ENCODE peak calls at places on chromosomes 5 and 9, in seven cellular contexts. V is GM12878, Z is uterus, C is RWPE2, F is left ventricle myocardium inferior, X is HCT116, A is transverse colon. S is an unnamed sample. For H3K4me1, the result is how much of the 10 kb centered on the place peaks cover.

GRCh38 chr9:82466616-82467251 is 478.2 kb downstream of the SPATA31D1 start:
- DNase-seq in F (no peak), V (no peak), A (no peak), C (no peak), Z (no peak), X (no peak), S (peak)

GRCh38 chr5:150781706-150782614 is 3.4 kb downstream of the SMIM3 start:
- DNase-seq in V (no peak), A (peak), F (peak), C (no peak), Z (peak), X (no peak), S (no peak)

GRCh38 chr9:115058175-115058574 is 59.8 kb downstream of the TNC start:
- DNase-seq in V (no peak), C (no peak), F (no peak), A (no peak), Z (no peak), X (no peak), S (no peak)

GRCh38 chr5:3321923-3322322 is 273.7 kb upstream of the IRX1 start:
- DNase-seq in Z (no peak), F (no peak), C (no peak), X (no peak), A (no peak), V (no peak), S (no peak)

GRCh38 chr9:106277931-106278330 is 583.6 kb downstream of the TMEM38B start:
- DNase-seq in F (no peak), X (no peak), Z (no peak), C (no peak), V (no peak), A (no peak), S (no peak)

GRCh38 chr5:100901851-100902341 is 1.2 kb downstream of the ST8SIA4 start:
- DNase-seq in Z (peak), V (no peak), X (no peak), A (peak), F (no peak), C (no peak), S (peak)

GRCh38 chr5:51892680-51893079 is 509.4 kb downstream of the ISL1 start:
- DNase-seq in V (no peak), C (no peak), A (no peak), X (no peak), Z (no peak), F (no peak), S (no peak)

GRCh38 chr5:143650296-143650695 is 161.7 kb upstream of the HMHB1 start:
- DNase-seq in C (no peak), A (no peak), F (no peak), X (no peak), Z (no peak), V (no peak), S (no peak)

GRCh38 chr9:6938447-6938846 is 180.7 kb downstream of the KDM4C start:
- DNase-seq in C (no peak), A (no peak), V (no peak), X (no peak), F (no peak), Z (no peak), S (peak)

GRCh38 chr5:10460252-10460906 is 18.7 kb downstream of the ROPN1L start:
- DNase-seq in X (no peak), F (peak), C (no peak), Z (peak), V (no peak), A (peak), S (peak)

GRCh38 chr9:98191615-98192502 is 578 bp downstream of the CORO2A start:
- DNase-seq in F (no peak), A (peak), V (no peak), C (no peak), X (no peak), Z (no peak), S (no peak)

GRCh38 chr5:143014017-143014651 is 244.0 kb downstream of the ARHGAP26 start:
- DNase-seq in A (peak), F (peak), C (no peak), Z (no peak), V (no peak), X (no peak), S (peak)

GRCh38 chr5:131194725-131195124 is 24.0 kb downstream of the LYRM7 start:
- DNase-seq in Z (no peak), C (no peak), V (no peak), A (peak), X (no peak), F (no peak), S (no peak)
- H3K27ac ChIP-seq in Z (no peak), C (no peak), V (no peak), A (peak), X (no peak), F (no peak), S (no peak)

GRCh38 chr5:173638631-173639030 is 22.2 kb upstream of the BOD1 start:
- DNase-seq in V (no peak), A (no peak), Z (no peak), C (peak), X (no peak), F (no peak), S (no peak)
- H3K4me1 ChIP-seq in V (under half), A (under half), Z (under half), C (under half), X (under half), F (under half), S (under half)

GRCh38 chr5:79754865-79755555 is 65.4 kb downstream of the CMYA5 start:
- DNase-seq in F (no peak), V (no peak), C (no peak), Z (no peak), X (no peak), A (no peak), S (no peak)
- H3K27ac ChIP-seq in F (no peak), V (no peak), C (no peak), Z (no peak), X (no peak), A (no peak), S (no peak)

GRCh38 chr9:121694001-121694400 is 42.6 kb downstream of the DAB2IP start:
- DNase-seq in C (no peak), V (no peak), X (no peak), F (no peak), A (no peak), Z (no peak), S (no peak)

GRCh38 chr9:121694582-121694981 is 43.1 kb downstream of the DAB2IP start:
- DNase-seq in V (no peak), Z (no peak), A (no peak), X (no peak), F (no peak), C (no peak), S (no peak)

GRCh38 chr9:121690766-121691165 is 39.3 kb downstream of the DAB2IP start:
- DNase-seq in C (no peak), V (no peak), A (no peak), F (no peak), X (no peak), Z (no peak), S (no peak)

GRCh38 chr9:121691890-121692289 is 40.5 kb downstream of the DAB2IP start:
- DNase-seq in F (no peak), C (no peak), X (no peak), A (no peak), Z (peak), V (no peak), S (no peak)

DNA sequence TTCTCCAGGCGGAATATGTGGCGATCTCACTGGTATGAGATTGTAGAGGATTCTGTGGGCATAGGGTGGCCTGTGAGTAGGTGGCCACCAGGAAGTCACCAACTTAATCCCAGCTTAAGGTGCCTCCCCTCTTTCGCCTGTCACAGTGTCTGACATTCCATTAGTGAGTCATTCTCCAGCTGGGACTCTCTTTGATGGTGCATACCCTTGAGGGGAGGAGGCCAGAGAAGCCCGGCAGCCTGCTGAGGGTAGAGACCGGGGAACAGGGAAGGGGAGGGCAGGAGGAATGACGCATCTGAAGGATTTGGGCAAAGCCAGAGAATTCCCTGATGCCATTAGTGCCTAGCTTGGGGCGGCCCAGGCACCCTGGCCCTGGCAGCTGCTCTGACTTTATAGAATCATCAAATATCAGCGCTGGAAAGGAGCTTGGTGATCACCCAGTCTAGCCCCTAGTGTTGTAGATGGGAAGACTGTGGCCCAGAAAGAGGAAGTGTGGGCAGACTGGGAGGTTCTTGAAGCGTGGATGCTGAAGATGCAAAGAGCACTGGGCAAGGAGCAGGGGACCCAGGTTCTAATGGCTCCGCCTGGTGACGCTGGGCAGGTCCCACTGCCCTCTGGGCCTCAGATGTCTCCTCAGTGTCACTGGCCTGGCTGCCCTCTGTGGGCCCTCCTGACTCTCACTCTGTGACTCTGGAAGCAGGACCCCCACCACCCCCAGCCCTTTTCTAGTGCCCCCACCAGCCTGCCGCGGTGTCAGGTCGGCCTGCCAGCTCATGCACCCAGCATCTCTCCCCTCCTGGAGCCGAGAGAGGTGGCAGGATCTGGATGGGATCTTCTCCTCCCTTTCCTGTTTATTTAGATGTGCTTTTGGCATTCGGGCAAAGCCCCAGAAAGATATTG is 41.4 kb downstream of the DAB2IP start:
- DNase-seq in V (no peak), F (no peak), C (no peak), A (no peak), X (peak), Z (no peak), S (peak)
- H3K4me1 ChIP-seq in V (under half), F (half or more), C (under half), A (under half), X (under half), Z (under half), S (under half)

DNA sequence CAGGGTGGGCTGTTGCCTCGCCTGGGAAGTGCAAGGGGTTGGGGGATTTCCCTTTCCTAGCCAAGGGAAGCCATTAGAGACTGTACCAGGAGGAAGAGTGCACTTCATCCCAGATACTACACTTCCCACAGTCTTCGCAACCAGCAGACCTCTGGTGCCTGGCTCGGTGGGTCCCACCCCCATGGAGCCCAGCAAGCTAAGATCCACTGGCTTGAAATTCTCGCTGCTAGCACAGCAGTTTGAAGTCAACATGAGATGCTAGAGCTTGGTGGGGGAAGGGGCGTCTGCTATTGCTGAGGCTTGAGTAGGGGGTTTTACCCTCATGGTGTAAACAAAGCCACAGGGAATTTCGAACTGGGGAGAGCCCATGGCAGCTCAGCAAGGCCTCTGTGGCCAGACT is 586.4 kb downstream of the HTR1A start:
- DNase-seq in X (no peak), V (no peak), F (no peak), Z (no peak), C (no peak), A (no peak), S (no peak)
- H3K27ac ChIP-seq in X (no peak), V (no peak), F (no peak), Z (no peak), C (no peak), A (no peak), S (no peak)

DNA sequence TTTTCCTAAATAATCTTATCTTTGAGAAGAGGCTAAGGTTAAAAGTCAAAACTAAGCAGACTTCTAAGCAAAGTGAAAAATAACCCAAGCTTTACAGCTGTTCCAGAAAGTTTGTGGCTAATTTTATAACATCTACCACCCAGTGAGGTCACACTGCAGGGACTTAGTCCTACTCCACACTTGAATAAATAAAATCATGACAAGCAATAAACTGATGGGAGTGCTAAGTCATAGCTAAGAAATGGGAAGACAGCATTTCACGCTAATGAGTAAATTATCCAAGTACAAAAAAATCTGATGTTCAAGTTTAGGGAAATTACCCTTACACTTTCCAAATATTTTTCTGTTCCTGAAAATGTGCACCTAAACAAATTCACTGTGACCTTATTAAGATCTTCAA is 47.7 kb downstream of the ZNF608 start:
- DNase-seq in A (no peak), C (no peak), F (no peak), Z (no peak), X (no peak), V (no peak), S (no peak)
- H3K4me1 ChIP-seq in A (under half), C (under half), F (under half), Z (under half), X (under half), V (under half), S (half or more)

GRCh38 chr5:116361171-116361967 is 213.3 kb downstream of the SEMA6A start:
- DNase-seq in C (no peak), V (no peak), F (peak), X (no peak), Z (no peak), A (peak), S (peak)
- H3K27ac ChIP-seq in C (no peak), V (no peak), F (peak), X (no peak), Z (no peak), A (peak), S (no peak)

GRCh38 chr9:128552744-128553221 is 396 bp downstream of the SPTAN1 start:
- DNase-seq in V (no peak), C (no peak), Z (peak), X (no peak), F (peak), A (peak), S (peak)
- H3K4me1 ChIP-seq in V (under half), C (under half), Z (under half), X (half or more), F (half or more), A (half or more), S (under half)

DNA sequence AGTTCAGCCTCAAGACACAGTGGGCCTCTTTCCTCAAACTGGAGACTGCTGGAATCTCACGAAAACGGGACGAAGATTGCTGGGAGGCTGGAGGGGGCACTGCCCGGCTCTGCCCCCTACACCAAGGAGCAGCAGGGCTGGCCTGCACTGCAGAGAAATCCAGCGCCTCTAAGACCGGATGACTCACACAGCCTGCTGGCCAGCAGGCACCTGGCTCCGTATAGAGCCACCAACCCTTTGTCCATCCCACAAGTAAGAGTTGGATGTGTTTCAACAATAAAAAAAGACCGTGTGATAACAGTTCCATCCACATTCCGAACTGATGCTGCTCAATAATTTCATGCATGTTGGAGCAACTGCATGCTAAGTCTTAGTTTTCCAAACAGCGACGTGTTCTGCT is 11.5 kb downstream of the CCDC127 start:
- DNase-seq in V (no peak), X (no peak), Z (no peak), F (no peak), C (no peak), A (no peak), S (no peak)
- H3K27ac ChIP-seq in V (no peak), X (no peak), Z (no peak), F (peak), C (no peak), A (no peak), S (peak)

GRCh38 chr5:74682636-74683035 is 2.4 kb upstream of the HEXB start:
- DNase-seq in X (no peak), V (no peak), C (no peak), Z (no peak), A (no peak), F (no peak), S (no peak)

GRCh38 chr5:74684900-74685851 is at the start of gene HEXB:
- DNase-seq in F (peak), V (peak), A (peak), X (peak), Z (peak), C (peak), S (peak)

DNA sequence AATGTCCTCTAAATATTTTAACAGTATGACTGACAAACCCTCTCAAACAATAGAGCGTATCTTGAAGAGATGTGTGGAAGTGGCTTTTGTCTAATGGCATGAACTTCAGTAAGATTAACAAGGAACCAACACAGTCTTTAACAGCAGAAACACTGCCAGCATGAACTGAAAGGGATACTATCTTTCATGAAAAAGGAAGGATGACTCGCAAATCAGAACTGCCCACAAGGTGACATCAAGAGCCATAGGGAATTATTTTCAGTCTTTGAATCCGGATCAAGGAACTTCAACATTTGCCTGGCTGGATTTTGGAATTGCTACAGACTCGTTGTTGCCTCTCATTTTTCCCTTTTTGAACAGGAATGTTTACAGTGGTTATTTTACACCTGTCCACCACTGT is 5.1 kb upstream of the HEXB start:
- DNase-seq in F (no peak), A (no peak), C (no peak), X (no peak), V (no peak), Z (no peak), S (no peak)
- H3K4me1 ChIP-seq in F (under half), A (under half), C (under half), X (under half), V (under half), Z (under half), S (under half)

S was measured in cardiac muscle cell.